ENCODE peak calls at places on chromosomes 1 and 21, in seven cellular contexts. V, B, X, A, P, Y and E are unnamed samples.

GRCh38 chr1:226002667-226003501 is 3.7 kb upstream of the SDE2 start:
- DNase-seq in V (peak), B (no peak), X (peak), A (peak), P (peak), Y (peak), E (peak)

GRCh38 chr1:201505505-201505893 is 1.4 kb downstream of the CSRP1 start:
- DNase-seq in V (no peak), B (peak), X (no peak), A (peak), P (no peak), Y (no peak), E (peak)

GRCh38 chr1:192610114-192610958 is 25.6 kb upstream of the RGS13 start:
- DNase-seq in V (no peak), B (peak), X (no peak), A (peak), P (peak), Y (no peak), E (peak)

GRCh38 chr1:65952692-65953091 is 160.0 kb downstream of the PDE4B start:
- DNase-seq in V (no peak), B (peak), X (no peak), A (peak), P (no peak), Y (no peak), E (peak)

GRCh38 chr1:182149411-182149965 is 88.0 kb upstream of the ZNF648 start:
- DNase-seq in V (no peak), B (peak), X (no peak), A (peak), P (no peak), Y (no peak), E (peak)

GRCh38 chr1:156241926-156242325 is at the start of gene BGLAP:
- DNase-seq in V (peak), B (no peak), X (no peak), A (no peak), P (no peak), Y (no peak), E (no peak)

GRCh38 chr1:208604295-208604694 is 360.1 kb upstream of the PLXNA2 start:
- DNase-seq in V (no peak), B (no peak), X (no peak), A (peak), P (no peak), Y (no peak), E (no peak)

GRCh38 chr1:165828581-165829329 is 1.3 kb downstream of the UCK2 start:
- DNase-seq in V (peak), B (peak), X (peak), A (peak), P (peak), Y (peak), E (peak)

GRCh38 chr1:35894183-35894582 is 11.2 kb downstream of the AGO1 start:
- DNase-seq in V (no peak), B (peak), X (no peak), A (peak), P (no peak), Y (peak), E (peak)

GRCh38 chr21:31668651-31669491 is 9.4 kb downstream of the SOD1 start:
- DNase-seq in V (no peak), B (no peak), X (no peak), A (no peak), P (no peak), Y (no peak), E (no peak)

GRCh38 chr1:206550446-206550845 is 43.1 kb downstream of the RASSF5 start:
- DNase-seq in V (no peak), B (no peak), X (no peak), A (no peak), P (no peak), Y (no peak), E (no peak)

GRCh38 chr1:114511048-114511785 is at the start of gene TRIM33:
- DNase-seq in V (peak), B (peak), X (peak), A (peak), P (peak), Y (peak), E (peak)

GRCh38 chr21:38303300-38303699 is 46.5 kb downstream of the KCNJ15 start:
- DNase-seq in V (peak), B (peak), X (peak), A (peak), P (no peak), Y (no peak), E (peak)

GRCh38 chr1:118947003-118947765 is 41.0 kb downstream of the TBX15 start:
- DNase-seq in V (peak), B (peak), X (no peak), A (no peak), P (no peak), Y (no peak), E (peak)

GRCh38 chr1:201139306-201139705 is 12.3 kb upstream of the ASCL5 start:
- DNase-seq in V (no peak), B (no peak), X (peak), A (no peak), P (no peak), Y (no peak), E (no peak)

GRCh38 chr1:50779811-50780210 is 180.3 kb downstream of the FAF1 start:
- DNase-seq in V (no peak), B (no peak), X (no peak), A (no peak), P (no peak), Y (no peak), E (no peak)

GRCh38 chr1:1964811-1965210 is 38.8 kb downstream of the CFAP74 start:
- DNase-seq in V (no peak), B (no peak), X (no peak), A (no peak), P (no peak), Y (no peak), E (no peak)

GRCh38 chr1:29849038-29849750 is 612.9 kb downstream of the PTPRU start:
- DNase-seq in V (no peak), B (peak), X (peak), A (peak), P (peak), Y (no peak), E (peak)

GRCh38 chr1:81558291-81559076 is 242.2 kb upstream of the ADGRL2 start:
- DNase-seq in V (no peak), B (no peak), X (no peak), A (peak), P (no peak), Y (no peak), E (no peak)

GRCh38 chr1:24266398-24266941 is 52.7 kb upstream of the GRHL3 start:
- DNase-seq in V (peak), B (peak), X (peak), A (peak), P (no peak), Y (no peak), E (peak)
- TF ChIP-seq CTCF in V (no peak), B (no peak), X (no peak), A (no peak), P (no peak), Y (no peak), E (no peak)

GRCh38 chr1:6208723-6209660 is 3.1 kb downstream of the RNF207 start:
- DNase-seq in V (peak), B (peak), X (no peak), A (peak), P (peak), Y (no peak), E (no peak)

GRCh38 chr1:6207921-6208320 is 2.0 kb downstream of the RNF207 start:
- DNase-seq in V (no peak), B (no peak), X (no peak), A (no peak), P (no peak), Y (no peak), E (no peak)

GRCh38 chr1:6211731-6212130 is 5.8 kb downstream of the RNF207 start:
- DNase-seq in V (no peak), B (no peak), X (no peak), A (no peak), P (no peak), Y (no peak), E (no peak)

GRCh38 chr1:6210606-6211355 is 4.9 kb downstream of the RNF207 start:
- DNase-seq in V (no peak), B (no peak), X (no peak), A (no peak), P (no peak), Y (no peak), E (no peak)

DNA sequence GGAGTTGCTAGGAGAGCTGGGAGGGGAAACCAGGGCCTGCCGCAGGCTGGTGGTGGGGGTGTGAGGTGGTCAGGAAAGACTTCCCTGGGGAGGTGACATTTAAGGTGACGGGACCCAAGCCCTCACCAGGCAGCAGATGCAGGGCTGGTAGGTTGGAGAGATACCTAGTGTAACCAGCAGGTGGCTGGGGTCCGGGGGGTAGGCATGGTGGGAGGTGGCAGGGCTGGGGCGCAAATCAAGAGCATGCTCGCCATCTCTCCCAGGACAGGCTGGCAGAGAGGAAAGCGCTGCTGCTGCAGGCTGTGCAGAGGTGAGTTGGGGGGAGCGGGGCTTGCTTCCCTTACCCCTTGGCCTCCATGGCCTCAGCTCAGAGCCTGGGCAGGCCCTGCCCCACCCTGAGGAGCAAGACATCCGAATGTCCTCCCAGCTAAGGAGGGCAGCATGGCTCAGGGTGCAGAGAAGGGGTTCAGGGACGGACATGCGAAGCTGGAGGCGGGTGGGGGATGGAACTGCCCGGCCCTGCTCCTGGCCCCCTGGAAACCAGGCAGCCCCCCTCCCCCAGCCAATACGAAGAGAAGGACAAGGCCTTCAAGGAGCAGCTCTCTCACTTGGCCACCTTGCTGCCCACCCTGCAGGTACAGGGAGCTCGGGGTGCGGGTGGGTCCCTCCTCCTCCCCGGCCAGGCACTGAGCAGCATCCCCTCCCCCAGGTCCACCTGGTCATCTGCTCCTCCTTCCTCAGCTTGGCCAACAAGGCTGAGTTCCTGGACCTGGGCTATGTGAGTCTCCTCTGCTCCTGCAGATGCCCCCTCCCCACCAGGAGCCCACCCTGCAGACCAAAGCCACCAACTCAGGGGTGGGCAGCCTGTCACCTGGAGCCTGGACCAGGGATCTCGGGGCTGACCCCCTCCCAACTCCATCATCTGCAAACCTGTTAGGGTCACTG is 4.0 kb downstream of the RNF207 start:
- DNase-seq in V (no peak), B (no peak), X (no peak), A (no peak), P (peak), Y (no peak), E (no peak)
- H3K4me3 ChIP-seq in V (peak), B (no peak), X (no peak), A (peak), P (peak), Y (no peak), E (no peak)

GRCh38 chr1:34591751-34592629 is 162.9 kb upstream of the GJB5 start:
- DNase-seq in V (no peak), B (no peak), X (no peak), A (no peak), P (no peak), Y (no peak), E (peak)
- TF ChIP-seq CTCF in V (no peak), B (peak), X (no peak), A (no peak), P (peak), Y (no peak), E (peak)

GRCh38 chr1:111504097-111504496 is 664 bp upstream of the ADORA3 start:
- DNase-seq in V (no peak), B (no peak), X (no peak), A (no peak), P (no peak), Y (no peak), E (no peak)
- H3K4me3 ChIP-seq in V (no peak), B (no peak), X (no peak), A (no peak), P (no peak), Y (no peak), E (no peak)

DNA sequence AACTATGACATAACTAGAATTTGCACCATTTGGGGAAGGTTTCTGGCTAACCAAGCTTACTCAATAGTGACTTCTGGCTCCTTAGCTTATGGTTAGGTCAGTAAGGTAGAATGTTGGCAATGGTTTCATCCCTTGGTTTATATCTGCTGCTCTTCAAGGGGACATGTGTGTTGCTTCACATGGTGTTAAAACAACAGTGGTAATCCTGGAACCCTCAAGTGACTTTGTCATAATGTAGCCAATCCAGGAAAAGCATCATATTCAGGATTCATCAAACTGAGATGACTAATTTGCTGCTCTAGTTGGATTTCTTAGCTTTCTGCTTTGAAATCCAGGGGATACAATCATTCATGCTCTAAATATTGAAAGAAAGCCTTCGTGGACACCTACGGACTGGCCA is 108.6 kb downstream of the RGL1 start:
- DNase-seq in V (no peak), B (no peak), X (no peak), A (no peak), P (no peak), Y (no peak), E (peak)
- TF ChIP-seq CTCF in V (no peak), B (no peak), X (no peak), A (no peak), P (no peak), Y (no peak), E (no peak)

GRCh38 chr1:153880962-153881361 is 41.8 kb downstream of the GATAD2B start:
- DNase-seq in V (peak), B (peak), X (peak), A (peak), P (no peak), Y (peak), E (peak)
- H3K4me3 ChIP-seq in V (no peak), B (peak), X (no peak), A (peak), P (no peak), Y (no peak), E (peak)

GRCh38 chr1:7186382-7187120 is 401.3 kb downstream of the CAMTA1 start:
- DNase-seq in V (no peak), B (no peak), X (no peak), A (no peak), P (peak), Y (no peak), E (no peak)
- TF ChIP-seq CTCF in V (no peak), B (no peak), X (no peak), A (peak), P (peak), Y (no peak), E (no peak)